ENCODE peak calls at places on chromosomes 2 and 18, in seven cellular contexts. One of them, this sample, is unnamed.

GRCh38 chr2:164657129-164657528 is 35.8 kb upstream of the GRB14 start:
- DNase-seq in HFFc6: peak
- DNase-seq in AG10803: peak
- DNase-seq in AG09319: peak
- DNase-seq in lower lobe of right lung: no peak
- DNase-seq in CD8-positive, alpha-beta T cell: no peak
- DNase-seq in H9: no peak
- DNase-seq in this sample: no peak

GRCh38 chr18:7261199-7261598 is 30.3 kb downstream of the LRRC30 start:
- DNase-seq in HFFc6: no peak
- DNase-seq in lower lobe of right lung: no peak
- DNase-seq in AG09319: no peak
- DNase-seq in H9: no peak
- DNase-seq in AG10803: no peak
- DNase-seq in CD8-positive, alpha-beta T cell: no peak
- DNase-seq in this sample: no peak

GRCh38 chr2:53708988-53709387 is 58.6 kb upstream of the CHAC2 start:
- DNase-seq in CD8-positive, alpha-beta T cell: no peak
- DNase-seq in lower lobe of right lung: no peak
- DNase-seq in AG10803: no peak
- DNase-seq in AG09319: no peak
- DNase-seq in H9: no peak
- DNase-seq in HFFc6: no peak
- DNase-seq in this sample: no peak

GRCh38 chr18:59275406-59275949 is 2.2 kb upstream of the RAX start:
- DNase-seq in CD8-positive, alpha-beta T cell: no peak
- DNase-seq in AG09319: no peak
- DNase-seq in lower lobe of right lung: no peak
- DNase-seq in AG10803: no peak
- DNase-seq in HFFc6: no peak
- DNase-seq in H9: no peak
- DNase-seq in this sample: no peak

GRCh38 chr2:127829845-127830246 is 18.9 kb upstream of the WDR33 start:
- DNase-seq in HFFc6: no peak
- DNase-seq in lower lobe of right lung: no peak
- DNase-seq in CD8-positive, alpha-beta T cell: peak
- DNase-seq in AG10803: no peak
- DNase-seq in H9: peak
- DNase-seq in AG09319: no peak
- DNase-seq in this sample: peak

GRCh38 chr2:191041418-191042161 is 27.6 kb upstream of the STAT1 start:
- DNase-seq in H9: peak
- DNase-seq in AG09319: no peak
- DNase-seq in CD8-positive, alpha-beta T cell: no peak
- DNase-seq in HFFc6: no peak
- DNase-seq in lower lobe of right lung: peak
- DNase-seq in AG10803: peak
- DNase-seq in this sample: no peak

GRCh38 chr2:162821176-162821575 is 17.4 kb downstream of the KCNH7 start:
- DNase-seq in HFFc6: peak
- DNase-seq in CD8-positive, alpha-beta T cell: no peak
- DNase-seq in AG10803: peak
- DNase-seq in AG09319: no peak
- DNase-seq in H9: no peak
- DNase-seq in lower lobe of right lung: no peak
- DNase-seq in this sample: no peak

GRCh38 chr2:236691799-236692167 is 122.2 kb downstream of the ACKR3 start:
- DNase-seq in HFFc6: no peak
- DNase-seq in CD8-positive, alpha-beta T cell: no peak
- DNase-seq in lower lobe of right lung: no peak
- DNase-seq in AG09319: no peak
- DNase-seq in AG10803: no peak
- DNase-seq in H9: no peak
- DNase-seq in this sample: no peak

GRCh38 chr2:134099273-134099672 is 154.6 kb upstream of the MGAT5 start:
- DNase-seq in AG09319: no peak
- DNase-seq in CD8-positive, alpha-beta T cell: no peak
- DNase-seq in lower lobe of right lung: no peak
- DNase-seq in H9: no peak
- DNase-seq in HFFc6: no peak
- DNase-seq in AG10803: no peak
- DNase-seq in this sample: no peak

GRCh38 chr2:73259704-73260337 is 24.5 kb downstream of the FBXO41 start:
- DNase-seq in AG10803: no peak
- DNase-seq in HFFc6: no peak
- DNase-seq in lower lobe of right lung: no peak
- DNase-seq in AG09319: no peak
- DNase-seq in CD8-positive, alpha-beta T cell: no peak
- DNase-seq in H9: no peak
- DNase-seq in this sample: no peak

GRCh38 chr2:96353032-96353561 is 17.5 kb downstream of the NCAPH start:
- DNase-seq in AG10803: peak
- DNase-seq in HFFc6: no peak
- DNase-seq in AG09319: no peak
- DNase-seq in H9: no peak
- DNase-seq in lower lobe of right lung: no peak
- DNase-seq in CD8-positive, alpha-beta T cell: no peak
- DNase-seq in this sample: no peak

GRCh38 chr2:169222665-169223064 is 139.7 kb downstream of the LRP2 start:
- DNase-seq in AG09319: no peak
- DNase-seq in CD8-positive, alpha-beta T cell: no peak
- DNase-seq in AG10803: no peak
- DNase-seq in H9: no peak
- DNase-seq in lower lobe of right lung: no peak
- DNase-seq in HFFc6: no peak
- DNase-seq in this sample: no peak

GRCh38 chr18:6406075-6406909 is 8.4 kb downstream of the L3MBTL4 start:
- DNase-seq in lower lobe of right lung: no peak
- DNase-seq in HFFc6: no peak
- DNase-seq in AG10803: peak
- DNase-seq in AG09319: no peak
- DNase-seq in CD8-positive, alpha-beta T cell: no peak
- DNase-seq in H9: no peak
- DNase-seq in this sample: no peak

GRCh38 chr2:154375625-154376020 is 322.9 kb upstream of the KCNJ3 start:
- DNase-seq in H9: no peak
- DNase-seq in AG10803: peak
- DNase-seq in HFFc6: no peak
- DNase-seq in lower lobe of right lung: no peak
- DNase-seq in CD8-positive, alpha-beta T cell: no peak
- DNase-seq in AG09319: peak
- DNase-seq in this sample: no peak

GRCh38 chr2:172119089-172119488 is 16.4 kb upstream of the DLX2 start:
- DNase-seq in HFFc6: peak
- DNase-seq in H9: no peak
- DNase-seq in CD8-positive, alpha-beta T cell: no peak
- DNase-seq in AG10803: peak
- DNase-seq in AG09319: no peak
- DNase-seq in lower lobe of right lung: no peak
- DNase-seq in this sample: no peak

GRCh38 chr18:3262234-3263171 is 570 bp downstream of the MYL12B start:
- DNase-seq in H9: no peak
- DNase-seq in AG09319: no peak
- DNase-seq in lower lobe of right lung: no peak
- DNase-seq in CD8-positive, alpha-beta T cell: peak
- DNase-seq in HFFc6: no peak
- DNase-seq in AG10803: peak
- DNase-seq in this sample: peak

GRCh38 chr2:170073288-170073687 is 104.7 kb upstream of the MYO3B start:
- DNase-seq in HFFc6: peak
- DNase-seq in CD8-positive, alpha-beta T cell: no peak
- DNase-seq in AG09319: peak
- DNase-seq in lower lobe of right lung: no peak
- DNase-seq in H9: no peak
- DNase-seq in AG10803: peak
- DNase-seq in this sample: no peak

GRCh38 chr18:10923225-10923624 is 226.1 kb downstream of the PIEZO2 start:
- DNase-seq in AG10803: peak
- DNase-seq in HFFc6: no peak
- DNase-seq in H9: no peak
- DNase-seq in lower lobe of right lung: no peak
- DNase-seq in AG09319: no peak
- DNase-seq in CD8-positive, alpha-beta T cell: no peak
- DNase-seq in this sample: no peak

GRCh38 chr18:35215026-35215425 is 25.8 kb upstream of the ZNF397 start:
- DNase-seq in HFFc6: no peak
- DNase-seq in AG10803: no peak
- DNase-seq in lower lobe of right lung: no peak
- DNase-seq in CD8-positive, alpha-beta T cell: no peak
- DNase-seq in AG09319: no peak
- DNase-seq in H9: peak
- DNase-seq in this sample: no peak

GRCh38 chr18:2994603-2995432 is 18.1 kb downstream of the LPIN2 start:
- DNase-seq in AG09319: no peak
- DNase-seq in lower lobe of right lung: no peak
- DNase-seq in AG10803: peak
- DNase-seq in HFFc6: no peak
- DNase-seq in H9: no peak
- DNase-seq in CD8-positive, alpha-beta T cell: peak
- DNase-seq in this sample: peak

GRCh38 chr2:65922794-65923193 is 490.4 kb upstream of the SPRED2 start:
- DNase-seq in AG09319: no peak
- DNase-seq in H9: no peak
- DNase-seq in HFFc6: no peak
- DNase-seq in AG10803: peak
- DNase-seq in CD8-positive, alpha-beta T cell: no peak
- DNase-seq in lower lobe of right lung: peak
- DNase-seq in this sample: no peak

GRCh38 chr2:180358458-180358857 is 351.4 kb upstream of the CWC22 start:
- DNase-seq in AG10803: no peak
- DNase-seq in CD8-positive, alpha-beta T cell: no peak
- DNase-seq in lower lobe of right lung: no peak
- DNase-seq in HFFc6: no peak
- DNase-seq in H9: no peak
- DNase-seq in AG09319: no peak
- DNase-seq in this sample: no peak

GRCh38 chr18:32530947-32531651 is 60.4 kb upstream of the GAREM1 start:
- DNase-seq in H9: no peak
- DNase-seq in lower lobe of right lung: no peak
- DNase-seq in HFFc6: no peak
- DNase-seq in CD8-positive, alpha-beta T cell: no peak
- DNase-seq in AG10803: peak
- DNase-seq in AG09319: no peak
- DNase-seq in this sample: no peak

GRCh38 chr2:127208313-127208712 is 11.8 kb downstream of the CYP27C1 start:
- DNase-seq in HFFc6: no peak
- DNase-seq in H9: peak
- DNase-seq in lower lobe of right lung: no peak
- DNase-seq in AG09319: no peak
- DNase-seq in AG10803: peak
- DNase-seq in CD8-positive, alpha-beta T cell: no peak
- DNase-seq in this sample: no peak

GRCh38 chr18:34223164-34223892 is 1.4 kb downstream of the NOL4 start:
- DNase-seq in HFFc6: no peak
- DNase-seq in lower lobe of right lung: no peak
- DNase-seq in H9: peak
- DNase-seq in AG10803: no peak
- DNase-seq in AG09319: no peak
- DNase-seq in CD8-positive, alpha-beta T cell: no peak
- DNase-seq in this sample: no peak

GRCh38 chr2:196183172-196183473 is 11.7 kb upstream of the STK17B start:
- DNase-seq in AG09319: no peak
- DNase-seq in AG10803: no peak
- DNase-seq in HFFc6: no peak
- DNase-seq in CD8-positive, alpha-beta T cell: no peak
- DNase-seq in H9: no peak
- DNase-seq in lower lobe of right lung: no peak
- DNase-seq in this sample: no peak

GRCh38 chr2:180790891-180791290 is 189.5 kb upstream of the UBE2E3 start:
- DNase-seq in HFFc6: no peak
- DNase-seq in H9: no peak
- DNase-seq in lower lobe of right lung: no peak
- DNase-seq in AG09319: peak
- DNase-seq in AG10803: peak
- DNase-seq in CD8-positive, alpha-beta T cell: no peak
- DNase-seq in this sample: no peak

GRCh38 chr2:71303849-71304248 is 27.7 kb upstream of the ZNF638 start:
- DNase-seq in H9: no peak
- DNase-seq in CD8-positive, alpha-beta T cell: no peak
- DNase-seq in AG09319: no peak
- DNase-seq in AG10803: no peak
- DNase-seq in lower lobe of right lung: no peak
- DNase-seq in HFFc6: no peak
- DNase-seq in this sample: no peak

GRCh38 chr2:98692090-98692991 is 38.6 kb downstream of the MGAT4A start:
- DNase-seq in lower lobe of right lung: no peak
- DNase-seq in AG09319: no peak
- DNase-seq in AG10803: no peak
- DNase-seq in H9: no peak
- DNase-seq in HFFc6: no peak
- DNase-seq in CD8-positive, alpha-beta T cell: no peak
- DNase-seq in this sample: no peak

GRCh38 chr2:25927357-25927756 is 49.1 kb upstream of the ASXL2 start:
- DNase-seq in CD8-positive, alpha-beta T cell: no peak
- DNase-seq in AG10803: no peak
- DNase-seq in lower lobe of right lung: no peak
- DNase-seq in H9: no peak
- DNase-seq in AG09319: no peak
- DNase-seq in HFFc6: no peak
- DNase-seq in this sample: no peak

GRCh38 chr2:218168635-218169462 is 2.1 kb upstream of the CXCR1 start:
- DNase-seq in lower lobe of right lung: peak
- DNase-seq in AG09319: no peak
- DNase-seq in AG10803: peak
- DNase-seq in CD8-positive, alpha-beta T cell: peak
- DNase-seq in H9: peak
- DNase-seq in HFFc6: no peak
- DNase-seq in this sample: peak
- TF ChIP-seq CTCF in lower lobe of right lung: peak
- TF ChIP-seq CTCF in AG09319: peak
- TF ChIP-seq CTCF in AG10803: peak
- TF ChIP-seq CTCF in CD8-positive, alpha-beta T cell: peak
- TF ChIP-seq CTCF in H9: peak
- TF ChIP-seq CTCF in HFFc6: peak
- TF ChIP-seq CTCF in this sample: peak

GRCh38 chr2:216916956-216917650 is 57.2 kb upstream of the TNP1 start:
- DNase-seq in lower lobe of right lung: no peak
- DNase-seq in CD8-positive, alpha-beta T cell: no peak
- DNase-seq in AG10803: no peak
- DNase-seq in H9: no peak
- DNase-seq in HFFc6: no peak
- DNase-seq in AG09319: no peak
- DNase-seq in this sample: no peak
- TF ChIP-seq CTCF in lower lobe of right lung: no peak
- TF ChIP-seq CTCF in CD8-positive, alpha-beta T cell: no peak
- TF ChIP-seq CTCF in AG10803: no peak
- TF ChIP-seq CTCF in H9: no peak
- TF ChIP-seq CTCF in HFFc6: no peak
- TF ChIP-seq CTCF in AG09319: no peak
- TF ChIP-seq CTCF in this sample: no peak

GRCh38 chr2:199480966-199481365 is 23.2 kb upstream of the SATB2 start:
- DNase-seq in HFFc6: no peak
- DNase-seq in lower lobe of right lung: no peak
- DNase-seq in AG10803: no peak
- DNase-seq in CD8-positive, alpha-beta T cell: no peak
- DNase-seq in AG09319: no peak
- DNase-seq in H9: no peak
- DNase-seq in this sample: no peak
- TF ChIP-seq CTCF in HFFc6: no peak
- TF ChIP-seq CTCF in lower lobe of right lung: no peak
- TF ChIP-seq CTCF in AG10803: no peak
- TF ChIP-seq CTCF in CD8-positive, alpha-beta T cell: no peak
- TF ChIP-seq CTCF in AG09319: no peak
- TF ChIP-seq CTCF in H9: no peak
- TF ChIP-seq CTCF in this sample: no peak

GRCh38 chr2:45889053-45889452 is 237.6 kb downstream of the PRKCE start:
- DNase-seq in H9: peak
- DNase-seq in HFFc6: no peak
- DNase-seq in lower lobe of right lung: peak
- DNase-seq in CD8-positive, alpha-beta T cell: no peak
- DNase-seq in AG09319: no peak
- DNase-seq in AG10803: no peak
- DNase-seq in this sample: no peak
- TF ChIP-seq CTCF in H9: peak
- TF ChIP-seq CTCF in HFFc6: no peak
- TF ChIP-seq CTCF in lower lobe of right lung: peak
- TF ChIP-seq CTCF in CD8-positive, alpha-beta T cell: peak
- TF ChIP-seq CTCF in AG09319: no peak
- TF ChIP-seq CTCF in AG10803: peak
- TF ChIP-seq CTCF in this sample: no peak